ENCODE peak calls at places on chromosomes 3 and 15, in eight cellular contexts. One of them, this sample, is unnamed.

GRCh38 chr3:52721002-52721741 is 15.3 kb downstream of the SPCS1 start:
- DNase-seq in spleen: no peak
- DNase-seq in K562: no peak
- DNase-seq in suprapubic skin: no peak
- DNase-seq in upper lobe of left lung: no peak
- DNase-seq in stomach: no peak
- DNase-seq in A549: no peak
- DNase-seq in IMR-90: no peak
- DNase-seq in this sample: no peak

GRCh38 chr3:11582123-11582968 is 61.4 kb downstream of the VGLL4 start:
- DNase-seq in spleen: no peak
- DNase-seq in K562: no peak
- DNase-seq in suprapubic skin: peak
- DNase-seq in upper lobe of left lung: peak
- DNase-seq in stomach: peak
- DNase-seq in A549: no peak
- DNase-seq in IMR-90: peak
- DNase-seq in this sample: peak

GRCh38 chr15:75153084-75153483 is 48.6 kb upstream of the C15orf39 start:
- DNase-seq in spleen: no peak
- DNase-seq in K562: peak
- DNase-seq in suprapubic skin: no peak
- DNase-seq in upper lobe of left lung: no peak
- DNase-seq in stomach: no peak
- DNase-seq in A549: peak
- DNase-seq in IMR-90: peak
- DNase-seq in this sample: peak

GRCh38 chr3:73398084-73398483 is 226.7 kb downstream of the PDZRN3 start:
- DNase-seq in spleen: no peak
- DNase-seq in K562: no peak
- DNase-seq in suprapubic skin: no peak
- DNase-seq in upper lobe of left lung: no peak
- DNase-seq in stomach: no peak
- DNase-seq in A549: no peak
- DNase-seq in IMR-90: no peak
- DNase-seq in this sample: no peak

GRCh38 chr15:71411538-71412482 is 296.5 kb downstream of the THSD4 start:
- DNase-seq in spleen: no peak
- DNase-seq in K562: no peak
- DNase-seq in suprapubic skin: no peak
- DNase-seq in upper lobe of left lung: peak
- DNase-seq in stomach: peak
- DNase-seq in A549: peak
- DNase-seq in IMR-90: peak
- DNase-seq in this sample: no peak

GRCh38 chr15:32844118-32844711 is 126.4 kb downstream of the GREM1 start:
- DNase-seq in spleen: no peak
- DNase-seq in K562: peak
- DNase-seq in suprapubic skin: no peak
- DNase-seq in upper lobe of left lung: no peak
- DNase-seq in stomach: no peak
- DNase-seq in A549: peak
- DNase-seq in IMR-90: peak
- DNase-seq in this sample: no peak

GRCh38 chr15:64751464-64751863 is 23.9 kb downstream of the RBPMS2 start:
- DNase-seq in spleen: no peak
- DNase-seq in K562: no peak
- DNase-seq in suprapubic skin: no peak
- DNase-seq in upper lobe of left lung: no peak
- DNase-seq in stomach: no peak
- DNase-seq in A549: no peak
- DNase-seq in IMR-90: no peak
- DNase-seq in this sample: no peak

GRCh38 chr15:85592148-85592547 is 202.6 kb downstream of the KLHL25 start:
- DNase-seq in spleen: no peak
- DNase-seq in K562: no peak
- DNase-seq in suprapubic skin: no peak
- DNase-seq in upper lobe of left lung: no peak
- DNase-seq in stomach: no peak
- DNase-seq in A549: no peak
- DNase-seq in IMR-90: peak
- DNase-seq in this sample: no peak

GRCh38 chr3:182628531-182628930 is 164.8 kb upstream of the ATP11B start:
- DNase-seq in spleen: no peak
- DNase-seq in K562: no peak
- DNase-seq in suprapubic skin: no peak
- DNase-seq in upper lobe of left lung: no peak
- DNase-seq in stomach: no peak
- DNase-seq in A549: no peak
- DNase-seq in IMR-90: no peak
- DNase-seq in this sample: no peak

GRCh38 chr3:128649264-128649663 is 1.4 kb downstream of the RPN1 start:
- DNase-seq in spleen: no peak
- DNase-seq in K562: no peak
- DNase-seq in suprapubic skin: no peak
- DNase-seq in upper lobe of left lung: no peak
- DNase-seq in stomach: no peak
- DNase-seq in A549: no peak
- DNase-seq in IMR-90: no peak
- DNase-seq in this sample: no peak

GRCh38 chr3:128647307-128647706 is 3.3 kb downstream of the RPN1 start:
- DNase-seq in spleen: no peak
- DNase-seq in K562: no peak
- DNase-seq in suprapubic skin: no peak
- DNase-seq in upper lobe of left lung: no peak
- DNase-seq in stomach: no peak
- DNase-seq in A549: no peak
- DNase-seq in IMR-90: no peak
- DNase-seq in this sample: no peak

GRCh38 chr3:128648402-128648801 is 2.2 kb downstream of the RPN1 start:
- DNase-seq in spleen: no peak
- DNase-seq in K562: no peak
- DNase-seq in suprapubic skin: no peak
- DNase-seq in upper lobe of left lung: no peak
- DNase-seq in stomach: no peak
- DNase-seq in A549: no peak
- DNase-seq in IMR-90: no peak
- DNase-seq in this sample: no peak

GRCh38 chr3:128650096-128651050 is at the start of gene RPN1:
- DNase-seq in spleen: peak
- DNase-seq in K562: peak
- DNase-seq in suprapubic skin: peak
- DNase-seq in upper lobe of left lung: peak
- DNase-seq in stomach: peak
- DNase-seq in A549: peak
- DNase-seq in IMR-90: peak
- DNase-seq in this sample: peak
- TF ChIP-seq POLR2A in spleen: peak
- TF ChIP-seq POLR2A in K562: peak
- TF ChIP-seq POLR2A in suprapubic skin: peak
- TF ChIP-seq POLR2A in upper lobe of left lung: peak
- TF ChIP-seq POLR2A in stomach: peak
- TF ChIP-seq POLR2A in A549: peak
- TF ChIP-seq POLR2A in IMR-90: peak
- TF ChIP-seq POLR2A in this sample: no peak

DNA sequence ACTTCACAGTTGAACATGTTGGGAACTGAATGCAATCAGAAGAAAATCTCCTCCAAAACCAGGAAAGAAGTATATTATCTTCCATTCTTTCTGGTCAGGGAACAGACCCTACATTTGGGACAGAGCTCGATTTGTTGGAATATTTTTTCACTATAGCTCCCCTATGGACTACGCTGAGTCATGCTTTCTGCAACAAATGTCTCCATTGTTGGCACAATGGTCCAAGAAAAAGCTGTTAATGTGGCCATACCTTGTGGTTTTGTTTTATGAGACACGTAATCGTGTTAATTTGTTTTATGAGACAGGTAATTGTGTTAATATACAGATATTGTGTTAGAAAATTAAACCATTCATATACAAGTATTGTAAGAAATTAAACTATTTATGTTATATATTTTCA is 101.4 kb downstream of the TGFBR2 start:
- DNase-seq in spleen: no peak
- DNase-seq in K562: no peak
- DNase-seq in suprapubic skin: no peak
- DNase-seq in upper lobe of left lung: no peak
- DNase-seq in stomach: no peak
- DNase-seq in A549: no peak
- DNase-seq in IMR-90: no peak
- DNase-seq in this sample: no peak
- TF ChIP-seq POLR2A in spleen: no peak
- TF ChIP-seq POLR2A in K562: no peak
- TF ChIP-seq POLR2A in suprapubic skin: no peak
- TF ChIP-seq POLR2A in upper lobe of left lung: no peak
- TF ChIP-seq POLR2A in stomach: no peak
- TF ChIP-seq POLR2A in A549: no peak
- TF ChIP-seq POLR2A in IMR-90: no peak
- TF ChIP-seq POLR2A in this sample: no peak

DNA sequence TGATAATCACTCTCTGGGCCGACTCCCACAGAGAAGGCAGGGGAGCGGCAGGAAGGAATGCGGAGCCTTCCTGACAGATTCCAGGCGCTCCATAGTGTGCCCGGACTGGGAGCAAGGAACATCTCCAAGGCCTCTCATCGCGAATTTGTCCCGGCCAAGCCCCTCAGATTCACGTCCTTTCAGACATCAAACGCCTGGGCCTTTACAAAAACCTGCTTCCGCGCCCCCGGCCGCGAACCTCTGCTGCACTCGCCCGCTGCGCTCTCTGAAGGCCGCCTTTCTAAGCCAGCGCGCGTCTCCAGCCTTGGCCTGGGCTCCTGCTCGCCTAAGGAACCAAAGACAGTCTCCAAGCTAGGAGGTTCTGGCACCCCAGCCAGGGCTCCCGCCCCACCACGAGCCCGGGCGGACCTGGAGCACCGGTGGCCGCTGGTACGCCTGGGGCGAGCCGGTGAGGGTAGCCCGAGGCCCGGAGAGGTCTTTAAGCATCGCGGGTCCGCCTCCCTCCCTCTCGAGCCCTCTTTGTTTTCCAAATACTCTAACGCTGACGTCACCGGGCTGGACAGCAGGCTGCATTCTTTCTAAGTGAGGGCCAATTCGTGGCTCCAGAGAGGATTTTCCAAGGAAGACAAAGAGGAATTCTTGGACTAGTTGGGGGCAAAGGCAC is 837 bp downstream of the AMOTL2 start:
- DNase-seq in spleen: peak
- DNase-seq in K562: no peak
- DNase-seq in suprapubic skin: peak
- DNase-seq in upper lobe of left lung: peak
- DNase-seq in stomach: peak
- DNase-seq in A549: no peak
- DNase-seq in IMR-90: peak
- DNase-seq in this sample: peak
- TF ChIP-seq POLR2A in spleen: no peak
- TF ChIP-seq POLR2A in K562: no peak
- TF ChIP-seq POLR2A in suprapubic skin: no peak
- TF ChIP-seq POLR2A in upper lobe of left lung: no peak
- TF ChIP-seq POLR2A in stomach: no peak
- TF ChIP-seq POLR2A in A549: no peak
- TF ChIP-seq POLR2A in IMR-90: peak
- TF ChIP-seq POLR2A in this sample: no peak

GRCh38 chr15:88897456-88898194 is 2.3 kb upstream of the HAPLN3 start:
- DNase-seq in spleen: peak
- DNase-seq in K562: peak
- DNase-seq in suprapubic skin: peak
- DNase-seq in upper lobe of left lung: peak
- DNase-seq in stomach: peak
- DNase-seq in A549: peak
- DNase-seq in IMR-90: peak
- DNase-seq in this sample: peak

GRCh38 chr15:88894348-88894818 is 961 bp downstream of the HAPLN3 start:
- DNase-seq in spleen: peak
- DNase-seq in K562: peak
- DNase-seq in suprapubic skin: no peak
- DNase-seq in upper lobe of left lung: peak
- DNase-seq in stomach: peak
- DNase-seq in A549: peak
- DNase-seq in IMR-90: no peak
- DNase-seq in this sample: peak

GRCh38 chr15:88894819-88895767 is at the start of gene HAPLN3:
- DNase-seq in spleen: no peak
- DNase-seq in K562: no peak
- DNase-seq in suprapubic skin: no peak
- DNase-seq in upper lobe of left lung: peak
- DNase-seq in stomach: peak
- DNase-seq in A549: peak
- DNase-seq in IMR-90: peak
- DNase-seq in this sample: no peak

GRCh38 chr15:88897142-88897455 is 1.8 kb upstream of the HAPLN3 start:
- DNase-seq in spleen: no peak
- DNase-seq in K562: no peak
- DNase-seq in suprapubic skin: no peak
- DNase-seq in upper lobe of left lung: no peak
- DNase-seq in stomach: no peak
- DNase-seq in A549: no peak
- DNase-seq in IMR-90: no peak
- DNase-seq in this sample: no peak

GRCh38 chr15:88896339-88897033 is 1.1 kb upstream of the HAPLN3 start:
- DNase-seq in spleen: no peak
- DNase-seq in K562: no peak
- DNase-seq in suprapubic skin: no peak
- DNase-seq in upper lobe of left lung: no peak
- DNase-seq in stomach: no peak
- DNase-seq in A549: no peak
- DNase-seq in IMR-90: no peak
- DNase-seq in this sample: no peak
- TF ChIP-seq POLR2A in spleen: no peak
- TF ChIP-seq POLR2A in K562: no peak
- TF ChIP-seq POLR2A in suprapubic skin: no peak
- TF ChIP-seq POLR2A in upper lobe of left lung: no peak
- TF ChIP-seq POLR2A in stomach: no peak
- TF ChIP-seq POLR2A in A549: no peak
- TF ChIP-seq POLR2A in IMR-90: no peak
- TF ChIP-seq POLR2A in this sample: no peak

GRCh38 chr3:72123908-72124441 is 339.0 kb upstream of the PROK2 start:
- DNase-seq in spleen: no peak
- DNase-seq in K562: no peak
- DNase-seq in suprapubic skin: peak
- DNase-seq in upper lobe of left lung: peak
- DNase-seq in stomach: peak
- DNase-seq in A549: peak
- DNase-seq in IMR-90: peak
- DNase-seq in this sample: peak
- TF ChIP-seq POLR2A in spleen: no peak
- TF ChIP-seq POLR2A in K562: no peak
- TF ChIP-seq POLR2A in suprapubic skin: no peak
- TF ChIP-seq POLR2A in upper lobe of left lung: no peak
- TF ChIP-seq POLR2A in stomach: no peak
- TF ChIP-seq POLR2A in A549: no peak
- TF ChIP-seq POLR2A in IMR-90: no peak
- TF ChIP-seq POLR2A in this sample: no peak

This sample was measured in lower leg skin.